ENCODE peak calls at places on chromosome 21, in eight cellular contexts. One of them, this sample, is unnamed.

GRCh38 chr21:22062472-22063139 is 1064.4 kb downstream of the NCAM2 start:
- DNase-seq in HT-29: no peak
- DNase-seq in activated CD8-positive, alpha-beta memory T cell treated with anti-CD3 and anti-CD28 coated beads for 48 hours: no peak
- DNase-seq in stimulated activated CD4-positive, alpha-beta T cell treated with anti-CD3 and anti-CD28 coated beads, Interleukin-1b, Interleukin-23, amount 100 ng/mL, for 48 hours: no peak
- DNase-seq in heart right ventricle: no peak
- DNase-seq in stimulated activated CD8-positive, alpha-beta memory T cell treated with anti-CD3 and anti-CD28 coated beads, Interleukin-7, amount 100 ng/mL, for 24 hours: no peak
- DNase-seq in heart left ventricle: no peak
- DNase-seq in SHP77: no peak
- DNase-seq in this sample: no peak

GRCh38 chr21:32248616-32249550 is 30.0 kb downstream of the MIS18A start:
- DNase-seq in HT-29: no peak
- DNase-seq in activated CD8-positive, alpha-beta memory T cell treated with anti-CD3 and anti-CD28 coated beads for 48 hours: no peak
- DNase-seq in stimulated activated CD4-positive, alpha-beta T cell treated with anti-CD3 and anti-CD28 coated beads, Interleukin-1b, Interleukin-23, amount 100 ng/mL, for 48 hours: no peak
- DNase-seq in heart right ventricle: no peak
- DNase-seq in stimulated activated CD8-positive, alpha-beta memory T cell treated with anti-CD3 and anti-CD28 coated beads, Interleukin-7, amount 100 ng/mL, for 24 hours: no peak
- DNase-seq in heart left ventricle: no peak
- DNase-seq in SHP77: peak
- DNase-seq in this sample: no peak

GRCh38 chr21:37877888-37878684 is 38.2 kb downstream of the KCNJ6 start:
- DNase-seq in HT-29: no peak
- DNase-seq in activated CD8-positive, alpha-beta memory T cell treated with anti-CD3 and anti-CD28 coated beads for 48 hours: no peak
- DNase-seq in stimulated activated CD4-positive, alpha-beta T cell treated with anti-CD3 and anti-CD28 coated beads, Interleukin-1b, Interleukin-23, amount 100 ng/mL, for 48 hours: peak
- DNase-seq in heart right ventricle: no peak
- DNase-seq in stimulated activated CD8-positive, alpha-beta memory T cell treated with anti-CD3 and anti-CD28 coated beads, Interleukin-7, amount 100 ng/mL, for 24 hours: no peak
- DNase-seq in heart left ventricle: no peak
- DNase-seq in SHP77: no peak
- DNase-seq in this sample: no peak

GRCh38 chr21:42062543-42063022 is 8.5 kb upstream of the UMODL1 start:
- DNase-seq in HT-29: peak
- DNase-seq in activated CD8-positive, alpha-beta memory T cell treated with anti-CD3 and anti-CD28 coated beads for 48 hours: peak
- DNase-seq in stimulated activated CD4-positive, alpha-beta T cell treated with anti-CD3 and anti-CD28 coated beads, Interleukin-1b, Interleukin-23, amount 100 ng/mL, for 48 hours: peak
- DNase-seq in heart right ventricle: no peak
- DNase-seq in stimulated activated CD8-positive, alpha-beta memory T cell treated with anti-CD3 and anti-CD28 coated beads, Interleukin-7, amount 100 ng/mL, for 24 hours: peak
- DNase-seq in heart left ventricle: peak
- DNase-seq in SHP77: no peak
- DNase-seq in this sample: peak

GRCh38 chr21:29265690-29266479 is 32.8 kb upstream of the BACH1 start:
- DNase-seq in HT-29: no peak
- DNase-seq in activated CD8-positive, alpha-beta memory T cell treated with anti-CD3 and anti-CD28 coated beads for 48 hours: no peak
- DNase-seq in stimulated activated CD4-positive, alpha-beta T cell treated with anti-CD3 and anti-CD28 coated beads, Interleukin-1b, Interleukin-23, amount 100 ng/mL, for 48 hours: peak
- DNase-seq in heart right ventricle: no peak
- DNase-seq in stimulated activated CD8-positive, alpha-beta memory T cell treated with anti-CD3 and anti-CD28 coated beads, Interleukin-7, amount 100 ng/mL, for 24 hours: no peak
- DNase-seq in heart left ventricle: no peak
- DNase-seq in SHP77: no peak
- DNase-seq in this sample: no peak

GRCh38 chr21:44454747-44455523 is at the start of gene LRRC3:
- DNase-seq in HT-29: peak
- DNase-seq in activated CD8-positive, alpha-beta memory T cell treated with anti-CD3 and anti-CD28 coated beads for 48 hours: peak
- DNase-seq in stimulated activated CD4-positive, alpha-beta T cell treated with anti-CD3 and anti-CD28 coated beads, Interleukin-1b, Interleukin-23, amount 100 ng/mL, for 48 hours: peak
- DNase-seq in heart right ventricle: peak
- DNase-seq in stimulated activated CD8-positive, alpha-beta memory T cell treated with anti-CD3 and anti-CD28 coated beads, Interleukin-7, amount 100 ng/mL, for 24 hours: peak
- DNase-seq in heart left ventricle: peak
- DNase-seq in SHP77: no peak
- DNase-seq in this sample: peak

GRCh38 chr21:34617753-34618339 is 2.9 kb upstream of the RCAN1 start:
- DNase-seq in HT-29: no peak
- DNase-seq in activated CD8-positive, alpha-beta memory T cell treated with anti-CD3 and anti-CD28 coated beads for 48 hours: no peak
- DNase-seq in stimulated activated CD4-positive, alpha-beta T cell treated with anti-CD3 and anti-CD28 coated beads, Interleukin-1b, Interleukin-23, amount 100 ng/mL, for 48 hours: no peak
- DNase-seq in heart right ventricle: no peak
- DNase-seq in stimulated activated CD8-positive, alpha-beta memory T cell treated with anti-CD3 and anti-CD28 coated beads, Interleukin-7, amount 100 ng/mL, for 24 hours: no peak
- DNase-seq in heart left ventricle: no peak
- DNase-seq in SHP77: no peak
- DNase-seq in this sample: no peak

GRCh38 chr21:15058718-15059316 is 6.0 kb downstream of the NRIP1 start:
- DNase-seq in HT-29: peak
- DNase-seq in activated CD8-positive, alpha-beta memory T cell treated with anti-CD3 and anti-CD28 coated beads for 48 hours: no peak
- DNase-seq in stimulated activated CD4-positive, alpha-beta T cell treated with anti-CD3 and anti-CD28 coated beads, Interleukin-1b, Interleukin-23, amount 100 ng/mL, for 48 hours: no peak
- DNase-seq in heart right ventricle: no peak
- DNase-seq in stimulated activated CD8-positive, alpha-beta memory T cell treated with anti-CD3 and anti-CD28 coated beads, Interleukin-7, amount 100 ng/mL, for 24 hours: no peak
- DNase-seq in heart left ventricle: no peak
- DNase-seq in SHP77: no peak
- DNase-seq in this sample: no peak

GRCh38 chr21:43900078-43900385 is 35.0 kb downstream of the AGPAT3 start:
- DNase-seq in HT-29: no peak
- DNase-seq in activated CD8-positive, alpha-beta memory T cell treated with anti-CD3 and anti-CD28 coated beads for 48 hours: no peak
- DNase-seq in stimulated activated CD4-positive, alpha-beta T cell treated with anti-CD3 and anti-CD28 coated beads, Interleukin-1b, Interleukin-23, amount 100 ng/mL, for 48 hours: no peak
- DNase-seq in heart right ventricle: no peak
- DNase-seq in stimulated activated CD8-positive, alpha-beta memory T cell treated with anti-CD3 and anti-CD28 coated beads, Interleukin-7, amount 100 ng/mL, for 24 hours: no peak
- DNase-seq in heart left ventricle: no peak
- DNase-seq in SHP77: no peak
- DNase-seq in this sample: no peak

GRCh38 chr21:46191257-46191685 is 7.0 kb upstream of the SPATC1L start:
- DNase-seq in HT-29: no peak
- DNase-seq in activated CD8-positive, alpha-beta memory T cell treated with anti-CD3 and anti-CD28 coated beads for 48 hours: no peak
- DNase-seq in stimulated activated CD4-positive, alpha-beta T cell treated with anti-CD3 and anti-CD28 coated beads, Interleukin-1b, Interleukin-23, amount 100 ng/mL, for 48 hours: no peak
- DNase-seq in heart right ventricle: no peak
- DNase-seq in stimulated activated CD8-positive, alpha-beta memory T cell treated with anti-CD3 and anti-CD28 coated beads, Interleukin-7, amount 100 ng/mL, for 24 hours: no peak
- DNase-seq in heart left ventricle: no peak
- DNase-seq in SHP77: no peak
- DNase-seq in this sample: no peak

GRCh38 chr21:43280949-43281633 is 112.3 kb downstream of the CRYAA start:
- DNase-seq in HT-29: no peak
- DNase-seq in activated CD8-positive, alpha-beta memory T cell treated with anti-CD3 and anti-CD28 coated beads for 48 hours: no peak
- DNase-seq in stimulated activated CD4-positive, alpha-beta T cell treated with anti-CD3 and anti-CD28 coated beads, Interleukin-1b, Interleukin-23, amount 100 ng/mL, for 48 hours: no peak
- DNase-seq in heart right ventricle: no peak
- DNase-seq in stimulated activated CD8-positive, alpha-beta memory T cell treated with anti-CD3 and anti-CD28 coated beads, Interleukin-7, amount 100 ng/mL, for 24 hours: no peak
- DNase-seq in heart left ventricle: peak
- DNase-seq in SHP77: no peak
- DNase-seq in this sample: no peak

GRCh38 chr21:41112740-41113692 is 54.9 kb upstream of the BACE2 start:
- DNase-seq in HT-29: peak
- DNase-seq in activated CD8-positive, alpha-beta memory T cell treated with anti-CD3 and anti-CD28 coated beads for 48 hours: no peak
- DNase-seq in stimulated activated CD4-positive, alpha-beta T cell treated with anti-CD3 and anti-CD28 coated beads, Interleukin-1b, Interleukin-23, amount 100 ng/mL, for 48 hours: no peak
- DNase-seq in heart right ventricle: peak
- DNase-seq in stimulated activated CD8-positive, alpha-beta memory T cell treated with anti-CD3 and anti-CD28 coated beads, Interleukin-7, amount 100 ng/mL, for 24 hours: no peak
- DNase-seq in heart left ventricle: no peak
- DNase-seq in SHP77: no peak
- DNase-seq in this sample: no peak

GRCh38 chr21:29237110-29238051 is 61.3 kb upstream of the BACH1 start:
- DNase-seq in HT-29: no peak
- DNase-seq in activated CD8-positive, alpha-beta memory T cell treated with anti-CD3 and anti-CD28 coated beads for 48 hours: no peak
- DNase-seq in stimulated activated CD4-positive, alpha-beta T cell treated with anti-CD3 and anti-CD28 coated beads, Interleukin-1b, Interleukin-23, amount 100 ng/mL, for 48 hours: no peak
- DNase-seq in heart right ventricle: peak
- DNase-seq in stimulated activated CD8-positive, alpha-beta memory T cell treated with anti-CD3 and anti-CD28 coated beads, Interleukin-7, amount 100 ng/mL, for 24 hours: no peak
- DNase-seq in heart left ventricle: no peak
- DNase-seq in SHP77: no peak
- DNase-seq in this sample: no peak

GRCh38 chr21:44940116-44940631 is 345 bp downstream of the SLX9 start:
- DNase-seq in HT-29: no peak
- DNase-seq in activated CD8-positive, alpha-beta memory T cell treated with anti-CD3 and anti-CD28 coated beads for 48 hours: no peak
- DNase-seq in stimulated activated CD4-positive, alpha-beta T cell treated with anti-CD3 and anti-CD28 coated beads, Interleukin-1b, Interleukin-23, amount 100 ng/mL, for 48 hours: no peak
- DNase-seq in heart right ventricle: no peak
- DNase-seq in stimulated activated CD8-positive, alpha-beta memory T cell treated with anti-CD3 and anti-CD28 coated beads, Interleukin-7, amount 100 ng/mL, for 24 hours: no peak
- DNase-seq in heart left ventricle: no peak
- DNase-seq in SHP77: no peak
- DNase-seq in this sample: no peak

GRCh38 chr21:41894922-41895557 is 15.9 kb upstream of the PRDM15 start:
- DNase-seq in HT-29: no peak
- DNase-seq in activated CD8-positive, alpha-beta memory T cell treated with anti-CD3 and anti-CD28 coated beads for 48 hours: no peak
- DNase-seq in stimulated activated CD4-positive, alpha-beta T cell treated with anti-CD3 and anti-CD28 coated beads, Interleukin-1b, Interleukin-23, amount 100 ng/mL, for 48 hours: no peak
- DNase-seq in heart right ventricle: no peak
- DNase-seq in stimulated activated CD8-positive, alpha-beta memory T cell treated with anti-CD3 and anti-CD28 coated beads, Interleukin-7, amount 100 ng/mL, for 24 hours: no peak
- DNase-seq in heart left ventricle: no peak
- DNase-seq in SHP77: no peak
- DNase-seq in this sample: no peak

GRCh38 chr21:45941338-45941710 is 40.2 kb upstream of the COL6A1 start:
- DNase-seq in HT-29: no peak
- DNase-seq in activated CD8-positive, alpha-beta memory T cell treated with anti-CD3 and anti-CD28 coated beads for 48 hours: no peak
- DNase-seq in stimulated activated CD4-positive, alpha-beta T cell treated with anti-CD3 and anti-CD28 coated beads, Interleukin-1b, Interleukin-23, amount 100 ng/mL, for 48 hours: no peak
- DNase-seq in heart right ventricle: no peak
- DNase-seq in stimulated activated CD8-positive, alpha-beta memory T cell treated with anti-CD3 and anti-CD28 coated beads, Interleukin-7, amount 100 ng/mL, for 24 hours: no peak
- DNase-seq in heart left ventricle: no peak
- DNase-seq in SHP77: no peak
- DNase-seq in this sample: no peak

GRCh38 chr21:44874497-44875331 is 1.2 kb upstream of the PTTG1IP start:
- DNase-seq in HT-29: no peak
- DNase-seq in activated CD8-positive, alpha-beta memory T cell treated with anti-CD3 and anti-CD28 coated beads for 48 hours: no peak
- DNase-seq in stimulated activated CD4-positive, alpha-beta T cell treated with anti-CD3 and anti-CD28 coated beads, Interleukin-1b, Interleukin-23, amount 100 ng/mL, for 48 hours: no peak
- DNase-seq in heart right ventricle: peak
- DNase-seq in stimulated activated CD8-positive, alpha-beta memory T cell treated with anti-CD3 and anti-CD28 coated beads, Interleukin-7, amount 100 ng/mL, for 24 hours: no peak
- DNase-seq in heart left ventricle: peak
- DNase-seq in SHP77: no peak
- DNase-seq in this sample: no peak